ENCODE peak calls at places on chromosomes 7 and 10, in nine cellular contexts. Y is cardiac fibroblast, M is suprapubic skin, V is lower lobe of right lung, S is tibial artery, N is astrocyte of the cerebellum, F is A549, R is PC-3, U is NB4. J is an unnamed sample.

GRCh38 chr10:103740683-103741082 is 114.7 kb downstream of the SH3PXD2A start:
- DNase-seq in V (no peak), N (no peak), R (no peak), F (no peak), S (no peak), U (no peak), M (no peak), Y (no peak), J (no peak)

GRCh38 chr10:95183132-95183450 is 10.9 kb upstream of the ACSM6 start:
- DNase-seq in Y (peak; percentile 35), N (no peak), U (no peak), R (no peak), V (no peak), M (no peak), S (no peak), F (no peak), J (no peak)

GRCh38 chr10:30431435-30431911 is 2.5 kb upstream of the MAP3K8 start:
- DNase-seq in S (peak; percentile 44), R (no peak), U (peak; percentile 48), Y (peak; percentile 56), F (no peak), M (no peak), V (no peak), N (no peak), J (no peak)

GRCh38 chr7:30254248-30254647 is 30.1 kb upstream of the ZNRF2 start:
- DNase-seq in Y (no peak), N (no peak), R (no peak), U (no peak), S (no peak), V (no peak), F (no peak), M (no peak), J (no peak)

GRCh38 chr10:43062402-43063160 is 14.3 kb upstream of the RET start:
- DNase-seq in U (no peak), S (no peak), V (no peak), R (no peak), N (no peak), M (no peak), F (no peak), Y (no peak), J (no peak)

GRCh38 chr7:149458235-149458634 is 2.6 kb downstream of the ZNF777 start:
- DNase-seq in N (no peak), S (no peak), Y (peak; percentile 41), F (no peak), V (no peak), M (no peak), U (peak; percentile 58), R (no peak), J (no peak)

GRCh38 chr7:137169282-137169698 is 174.2 kb downstream of the PTN start:
- DNase-seq in V (no peak), R (peak; percentile 68), Y (peak; percentile 83), U (peak; percentile 70), M (no peak), N (peak; percentile 80), F (no peak), S (peak; percentile 21), J (peak; percentile 46)

GRCh38 chr7:37421820-37422219 is 26.8 kb downstream of the ELMO1 start:
- DNase-seq in U (no peak), N (no peak), S (no peak), V (no peak), Y (peak; percentile 0), F (no peak), M (no peak), R (no peak), J (no peak)

GRCh38 chr10:121684276-121684675 is 86.0 kb upstream of the FGFR2 start:
- DNase-seq in U (peak; percentile 55), V (no peak), Y (no peak), N (no peak), M (no peak), R (peak; percentile 31), S (no peak), F (no peak), J (no peak)

GRCh38 chr7:44305564-44306507 is 19.6 kb downstream of the CAMK2B start:
- DNase-seq in R (no peak), V (no peak), F (no peak), N (no peak), M (peak; percentile 45), S (no peak), Y (no peak), U (peak; percentile 1), J (no peak)

GRCh38 chr7:44307905-44308740 is 17.3 kb downstream of the CAMK2B start:
- DNase-seq in M (peak; percentile 56), F (no peak), R (no peak), S (no peak), U (no peak), Y (no peak), V (no peak), N (no peak), J (no peak)

GRCh38 chr7:44306608-44307007 is 18.8 kb downstream of the CAMK2B start:
- DNase-seq in S (no peak), U (no peak), Y (no peak), V (no peak), F (no peak), R (no peak), N (no peak), M (no peak), J (no peak)

GRCh38 chr7:44308741-44309270 is 16.6 kb downstream of the CAMK2B start:
- DNase-seq in Y (no peak), F (no peak), V (no peak), S (no peak), N (no peak), M (peak; percentile 59), R (no peak), U (no peak), J (no peak)

GRCh38 chr7:44307301-44307900 is 18.0 kb downstream of the CAMK2B start:
- DNase-seq in Y (peak; percentile 55), V (no peak), F (peak; percentile 44), R (peak; percentile 71), S (no peak), N (no peak), M (peak; percentile 35), U (peak; percentile 66), J (peak; percentile 10)
- TF ChIP-seq CTCF in Y (peak; percentile 42), V (no peak), F (peak; percentile 30), R (peak; percentile 60), S (peak; percentile 7), N (no peak), M (no peak), U (peak; percentile 44), J (peak; percentile 62)

GRCh38 chr7:4634166-4634565 is 47.9 kb upstream of the FOXK1 start:
- DNase-seq in V (no peak), S (no peak), R (no peak), N (no peak), F (no peak), M (no peak), U (peak; percentile 70), Y (peak; percentile 91), J (no peak)

GRCh38 chr7:4631664-4632171 is 50.4 kb upstream of the FOXK1 start:
- DNase-seq in V (peak; percentile 84), S (peak; percentile 91), M (peak; percentile 92), F (peak; percentile 98), N (peak; percentile 85), Y (peak; percentile 95), U (peak; percentile 44), R (peak; percentile 79), J (peak; percentile 60)

GRCh38 chr7:4633012-4633411 is 49.1 kb upstream of the FOXK1 start:
- DNase-seq in R (peak; percentile 77), M (no peak), V (no peak), N (no peak), F (peak; percentile 55), U (peak; percentile 73), S (no peak), Y (peak; percentile 81), J (no peak)

GRCh38 chr7:4629287-4629905 is 52.7 kb upstream of the FOXK1 start:
- DNase-seq in Y (no peak), N (no peak), U (no peak), V (no peak), S (no peak), F (no peak), R (no peak), M (no peak), J (no peak)

DNA sequence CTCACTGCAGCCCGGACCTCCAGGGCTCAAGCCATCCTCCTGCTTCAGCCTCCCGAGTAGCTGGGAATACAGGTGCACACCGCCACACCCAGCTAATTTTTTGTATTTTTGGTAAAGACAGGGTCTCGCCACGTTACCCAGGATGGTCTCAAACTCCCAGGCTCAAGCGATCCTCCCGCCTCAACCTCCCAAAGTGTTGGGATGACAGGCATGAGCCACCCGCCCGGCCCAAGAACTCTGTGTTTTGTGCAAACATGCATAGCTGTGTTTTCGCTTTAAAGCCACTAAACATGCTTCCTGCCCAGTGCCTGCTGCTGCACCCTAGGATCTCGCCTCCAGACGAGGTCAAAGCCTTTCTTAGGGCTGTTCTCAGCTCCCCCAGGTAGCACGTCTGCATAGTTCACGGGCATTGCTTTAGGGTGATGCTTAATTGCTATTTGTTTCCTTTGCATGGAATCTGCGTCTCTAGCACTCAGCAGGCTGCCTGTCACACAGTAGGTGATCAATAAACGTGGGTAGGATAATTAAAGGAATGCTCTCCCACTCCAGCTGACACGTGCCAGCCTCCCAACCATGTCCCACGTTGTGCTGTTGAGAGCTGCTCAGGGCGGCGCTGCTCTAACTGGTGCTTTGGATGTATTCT is 51.0 kb upstream of the FOXK1 start:
- DNase-seq in V (peak; percentile 36), U (no peak), R (no peak), S (no peak), N (no peak), M (no peak), F (no peak), Y (no peak), J (no peak)
- H3K4me3 ChIP-seq in V (peak overlapping the region; percentile 40), U (no peak overlapping the region), R (peak overlapping the region; percentile 54), S (peak overlapping the region; percentile 33), N (no peak overlapping the region), M (no peak overlapping the region), F (no peak overlapping the region), Y (no peak overlapping the region), J (peak overlapping the region; percentile 53)

GRCh38 chr7:2190531-2190930 is 42.2 kb downstream of the MAD1L1 start:
- DNase-seq in V (no peak), R (no peak), U (no peak), M (no peak), S (no peak), N (peak; percentile 23), F (no peak), Y (peak; percentile 7), J (no peak)

GRCh38 chr7:2193575-2194305 is 39.0 kb downstream of the MAD1L1 start:
- DNase-seq in S (no peak), V (no peak), F (no peak), R (no peak), Y (no peak), M (no peak), U (no peak), N (no peak), J (no peak)

GRCh38 chr7:2193120-2193519 is 39.6 kb downstream of the MAD1L1 start:
- DNase-seq in S (no peak), F (no peak), V (no peak), M (no peak), U (no peak), R (no peak), Y (no peak), N (no peak), J (no peak)

GRCh38 chr7:2195403-2196246 is 37.1 kb downstream of the MAD1L1 start:
- DNase-seq in N (no peak), U (no peak), R (no peak), S (no peak), V (no peak), F (no peak), M (no peak), Y (no peak), J (no peak)

GRCh38 chr7:2191026-2191425 is 41.7 kb downstream of the MAD1L1 start:
- DNase-seq in U (no peak), M (no peak), F (no peak), R (no peak), N (no peak), V (no peak), S (no peak), Y (no peak), J (no peak)
- TF ChIP-seq CTCF in U (no peak), M (no peak), F (no peak), R (no peak), N (no peak), V (no peak), S (no peak), Y (no peak), J (no peak)

GRCh38 chr10:133335238-133336122 is 1.2 kb downstream of the CALY start:
- DNase-seq in M (no peak), S (no peak), N (peak; percentile 41), Y (peak; percentile 70), F (peak; percentile 63), R (peak; percentile 8), U (no peak), V (peak; percentile 58), J (no peak)
- H3K4me3 ChIP-seq in M (peak overlapping the region; percentile 38), S (peak overlapping the region; percentile 23), N (peak overlapping the region; percentile 36), Y (peak overlapping the region; percentile 32), F (peak overlapping the region; percentile 58), R (no peak overlapping the region), U (no peak overlapping the region), V (peak overlapping the region; percentile 45), J (peak overlapping the region; percentile 34)

J was measured in AG04449.